ENCODE peak calls at places on chromosomes 2 and 18, in eight cellular contexts. Q is astrocyte, X is PC-3, O is IMR-90, K is fibroblast of pulmonary artery, T is osteoblast, J is heart left ventricle, H is dorsolateral prefrontal cortex. I is an unnamed sample.

GRCh38 chr2:232321817-232322559 is 56.6 kb upstream of the ALPP start:
- DNase-seq in Q (no peak), X (no peak), O (no peak), K (no peak), T (peak), J (no peak), H (peak), I (no peak)

GRCh38 chr2:138244400-138245001 is 257.1 kb upstream of the SPOPL start:
- DNase-seq in Q (no peak), X (peak), O (peak), K (peak), T (no peak), J (no peak), H (no peak), I (no peak)

GRCh38 chr2:215144106-215144875 is 5.9 kb upstream of the ABCA12 start:
- DNase-seq in Q (no peak), X (no peak), O (no peak), K (no peak), T (no peak), J (no peak), H (no peak), I (no peak)

GRCh38 chr2:98379311-98380202 is 33.3 kb downstream of the CNGA3 start:
- DNase-seq in Q (peak), X (no peak), O (no peak), K (peak), T (peak), J (no peak), H (no peak), I (peak)

GRCh38 chr2:203949228-203949627 is 12.7 kb downstream of the ICOS start:
- DNase-seq in Q (peak), X (peak), O (peak), K (peak), T (peak), J (no peak), H (no peak), I (no peak)

GRCh38 chr2:60364441-60364840 is 189.0 kb downstream of the BCL11A start:
- DNase-seq in Q (no peak), X (no peak), O (no peak), K (no peak), T (no peak), J (no peak), H (no peak), I (no peak)

GRCh38 chr18:31738460-31739407 is 21.9 kb downstream of the SLC25A52 start:
- DNase-seq in Q (no peak), X (peak), O (no peak), K (no peak), T (no peak), J (no peak), H (no peak), I (no peak)

GRCh38 chr2:240599141-240599583 is 12.6 kb downstream of the CAPN10 start:
- DNase-seq in Q (no peak), X (no peak), O (no peak), K (no peak), T (no peak), J (no peak), H (peak), I (no peak)

GRCh38 chr18:64165906-64166305 is 17.0 kb upstream of the LINC00305 start:
- DNase-seq in Q (peak), X (peak), O (no peak), K (no peak), T (no peak), J (no peak), H (no peak), I (no peak)

GRCh38 chr2:48738806-48739205 is 16.7 kb downstream of the LHCGR start:
- DNase-seq in Q (peak), X (peak), O (peak), K (peak), T (peak), J (no peak), H (no peak), I (no peak)

GRCh38 chr2:172667926-172668325 is 67.7 kb upstream of the RAPGEF4 start:
- DNase-seq in Q (peak), X (no peak), O (peak), K (no peak), T (peak), J (no peak), H (no peak), I (peak)

GRCh38 chr2:84846041-84846663 is 34.7 kb downstream of the TRABD2A start:
- DNase-seq in Q (peak), X (no peak), O (peak), K (peak), T (no peak), J (no peak), H (no peak), I (no peak)

GRCh38 chr2:41395692-41396091 is 652.1 kb upstream of the PKDCC start:
- DNase-seq in Q (no peak), X (no peak), O (no peak), K (no peak), T (no peak), J (no peak), H (no peak), I (no peak)

GRCh38 chr2:233802132-233802815 is 24.1 kb downstream of the MROH2A start:
- DNase-seq in Q (no peak), X (no peak), O (no peak), K (no peak), T (no peak), J (no peak), H (no peak), I (no peak)

GRCh38 chr2:143125647-143126046 is 3.6 kb upstream of the ARHGAP15 start:
- DNase-seq in Q (no peak), X (no peak), O (no peak), K (no peak), T (no peak), J (no peak), H (no peak), I (no peak)

GRCh38 chr2:60075048-60075447 is 478.4 kb downstream of the BCL11A start:
- DNase-seq in Q (no peak), X (no peak), O (no peak), K (no peak), T (no peak), J (no peak), H (no peak), I (no peak)

GRCh38 chr2:46887028-46887885 is 28.3 kb downstream of the MCFD2 start:
- DNase-seq in Q (peak), X (peak), O (peak), K (no peak), T (peak), J (no peak), H (no peak), I (peak)

GRCh38 chr2:80499095-80499494 is 194.5 kb upstream of the LRRTM1 start:
- DNase-seq in Q (peak), X (peak), O (peak), K (peak), T (no peak), J (no peak), H (peak), I (peak)

GRCh38 chr2:42879913-42880737 is 87.7 kb upstream of the HAAO start:
- DNase-seq in Q (peak), X (no peak), O (no peak), K (peak), T (no peak), J (no peak), H (no peak), I (no peak)

GRCh38 chr2:60998628-60999545 is 18.6 kb upstream of the PEX13 start:
- DNase-seq in Q (no peak), X (peak), O (peak), K (peak), T (no peak), J (no peak), H (no peak), I (peak)

GRCh38 chr2:127086800-127087737 is 19.9 kb downstream of the BIN1 start:
- DNase-seq in Q (peak), X (no peak), O (peak), K (peak), T (peak), J (peak), H (no peak), I (peak)

GRCh38 chr18:70334728-70335329 is 46.0 kb downstream of the SOCS6 start:
- DNase-seq in Q (no peak), X (peak), O (no peak), K (peak), T (no peak), J (no peak), H (no peak), I (peak)

GRCh38 chr2:10016001-10016801 is 27.1 kb upstream of the KLF11 start:
- DNase-seq in Q (no peak), X (no peak), O (no peak), K (no peak), T (peak), J (no peak), H (no peak), I (no peak)

GRCh38 chr2:164538250-164538866 is 82.9 kb downstream of the GRB14 start:
- DNase-seq in Q (no peak), X (peak), O (peak), K (peak), T (peak), J (no peak), H (no peak), I (peak)

GRCh38 chr2:134233733-134234135 is 20.1 kb upstream of the MGAT5 start:
- DNase-seq in Q (no peak), X (no peak), O (no peak), K (no peak), T (no peak), J (no peak), H (no peak), I (no peak)

GRCh38 chr2:16869711-16870110 is 204.1 kb upstream of the CYRIA start:
- DNase-seq in Q (no peak), X (no peak), O (no peak), K (no peak), T (no peak), J (no peak), H (peak), I (no peak)

GRCh38 chr2:231321021-231321420 is 74.5 kb upstream of the B3GNT7 start:
- DNase-seq in Q (no peak), X (no peak), O (no peak), K (no peak), T (no peak), J (peak), H (no peak), I (no peak)

GRCh38 chr2:207660994-207661393 is 35.8 kb upstream of the METTL21A start:
- DNase-seq in Q (no peak), X (no peak), O (no peak), K (no peak), T (no peak), J (no peak), H (no peak), I (no peak)
- TF ChIP-seq CTCF in Q (no peak), X (no peak), O (no peak), K (no peak), T (no peak), J (no peak), H (no peak), I (no peak)

GRCh38 chr2:100818003-100818605 is 1.8 kb upstream of the NPAS2 start:
- DNase-seq in Q (peak), X (peak), O (peak), K (peak), T (peak), J (no peak), H (no peak), I (no peak)

GRCh38 chr2:100820346-100821254 is 661 bp downstream of the NPAS2 start:
- DNase-seq in Q (no peak), X (no peak), O (no peak), K (no peak), T (peak), J (no peak), H (no peak), I (no peak)

GRCh38 chr2:100817388-100817985 is 2.5 kb upstream of the NPAS2 start:
- DNase-seq in Q (no peak), X (peak), O (no peak), K (no peak), T (no peak), J (no peak), H (no peak), I (no peak)

GRCh38 chr2:100819365-100820345 is at the start of gene NPAS2:
- DNase-seq in Q (peak), X (peak), O (peak), K (peak), T (peak), J (peak), H (no peak), I (no peak)

DNA sequence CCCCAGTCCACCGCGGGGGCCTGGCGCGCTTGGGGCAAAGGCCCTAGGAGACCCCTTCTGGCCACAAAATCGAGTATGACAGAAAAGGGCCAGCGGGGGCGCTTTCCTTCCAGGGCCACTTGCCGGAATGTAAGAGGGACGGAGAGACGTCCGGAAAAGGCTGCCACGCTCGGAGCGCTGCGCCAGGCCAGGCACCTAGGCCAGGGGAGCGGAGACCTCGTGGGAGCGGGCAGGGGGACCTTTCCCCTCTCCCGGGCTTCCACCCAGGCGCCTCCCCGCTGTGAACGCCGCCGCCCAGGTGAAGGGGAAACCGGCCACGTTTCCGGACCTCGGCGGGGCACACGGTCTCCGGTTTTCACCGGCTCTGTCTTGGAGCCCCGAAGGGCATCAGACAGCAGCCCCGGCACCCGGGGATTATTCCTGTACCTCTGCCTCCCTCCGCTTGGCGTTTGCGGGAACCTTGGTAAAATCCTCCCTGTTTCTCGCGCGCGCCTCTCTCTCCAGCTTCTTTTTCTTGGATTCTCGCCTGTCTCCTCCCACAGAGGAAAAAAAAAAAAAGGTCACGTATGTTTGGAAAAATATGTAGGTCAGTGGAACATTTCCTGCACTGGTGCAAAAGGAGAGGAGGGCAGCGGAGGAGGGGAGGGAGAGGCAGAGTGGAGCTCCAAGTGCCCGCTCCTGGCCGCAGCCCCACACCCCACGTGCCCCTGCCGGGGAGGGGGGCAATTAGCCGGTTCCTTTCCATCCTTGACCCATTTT is 1.2 kb upstream of the NPAS2 start:
- DNase-seq in Q (peak), X (peak), O (peak), K (peak), T (peak), J (peak), H (peak), I (peak)
- TF ChIP-seq CTCF in Q (peak), X (peak), O (peak), K (peak), T (peak), J (peak), H (peak), I (peak)

GRCh38 chr2:27314709-27315108 is 6.5 kb upstream of the UCN start:
- DNase-seq in Q (no peak), X (no peak), O (no peak), K (no peak), T (peak), J (no peak), H (no peak), I (no peak)
- TF ChIP-seq CTCF in Q (no peak), X (no peak), O (no peak), K (no peak), T (no peak), J (no peak), H (no peak), I (no peak)

GRCh38 chr2:14560686-14561085 is 71.8 kb upstream of the LRATD1 start:
- DNase-seq in Q (peak), X (no peak), O (no peak), K (no peak), T (no peak), J (no peak), H (no peak), I (no peak)
- TF ChIP-seq CTCF in Q (no peak), X (no peak), O (no peak), K (no peak), T (no peak), J (no peak), H (no peak), I (no peak)

GRCh38 chr2:191038741-191039140 is 24.8 kb upstream of the STAT1 start:
- DNase-seq in Q (no peak), X (no peak), O (peak), K (peak), T (no peak), J (no peak), H (no peak), I (no peak)
- TF ChIP-seq CTCF in Q (no peak), X (no peak), O (no peak), K (no peak), T (no peak), J (no peak), H (no peak), I (no peak)

GRCh38 chr18:37327063-37327577 is 238.5 kb downstream of the CELF4 start:
- DNase-seq in Q (no peak), X (no peak), O (no peak), K (no peak), T (no peak), J (no peak), H (no peak), I (no peak)

GRCh38 chr18:37321578-37322496 is 243.8 kb downstream of the CELF4 start:
- DNase-seq in Q (no peak), X (no peak), O (no peak), K (no peak), T (no peak), J (no peak), H (no peak), I (no peak)

GRCh38 chr18:37320320-37320719 is 245.3 kb downstream of the CELF4 start:
- DNase-seq in Q (no peak), X (no peak), O (no peak), K (no peak), T (no peak), J (no peak), H (no peak), I (no peak)

GRCh38 chr18:37318360-37319037 is 247.1 kb downstream of the CELF4 start:
- DNase-seq in Q (no peak), X (no peak), O (no peak), K (no peak), T (peak), J (no peak), H (no peak), I (no peak)

GRCh38 chr18:37322497-37323035 is 243.0 kb downstream of the CELF4 start:
- DNase-seq in Q (peak), X (peak), O (peak), K (peak), T (peak), J (no peak), H (no peak), I (no peak)
- TF ChIP-seq CTCF in Q (peak), X (peak), O (peak), K (peak), T (peak), J (peak), H (peak), I (peak)

GRCh38 chr18:24014062-24014985 is at the start of gene TTC39C:
- DNase-seq in Q (peak), X (peak), O (peak), K (peak), T (peak), J (peak), H (peak), I (peak)
- TF ChIP-seq CTCF in Q (no peak), X (no peak), O (no peak), K (no peak), T (no peak), J (no peak), H (no peak), I (no peak)

GRCh38 chr18:54718436-54718773 is 109.9 kb upstream of the RAB27B start:
- DNase-seq in Q (no peak), X (no peak), O (no peak), K (no peak), T (no peak), J (no peak), H (no peak), I (no peak)

GRCh38 chr18:54716586-54716985 is 111.7 kb upstream of the RAB27B start:
- DNase-seq in Q (no peak), X (no peak), O (no peak), K (no peak), T (no peak), J (no peak), H (no peak), I (no peak)

GRCh38 chr18:54720590-54720989 is 107.7 kb upstream of the RAB27B start:
- DNase-seq in Q (peak), X (no peak), O (peak), K (peak), T (no peak), J (no peak), H (no peak), I (no peak)

GRCh38 chr18:54713386-54713785 is 114.9 kb upstream of the RAB27B start:
- DNase-seq in Q (no peak), X (no peak), O (no peak), K (no peak), T (no peak), J (no peak), H (no peak), I (no peak)

GRCh38 chr18:54717673-54718435 is 110.4 kb upstream of the RAB27B start:
- DNase-seq in Q (peak), X (no peak), O (no peak), K (peak), T (peak), J (no peak), H (peak), I (no peak)
- TF ChIP-seq CTCF in Q (no peak), X (no peak), O (no peak), K (no peak), T (no peak), J (no peak), H (no peak), I (no peak)

DNA sequence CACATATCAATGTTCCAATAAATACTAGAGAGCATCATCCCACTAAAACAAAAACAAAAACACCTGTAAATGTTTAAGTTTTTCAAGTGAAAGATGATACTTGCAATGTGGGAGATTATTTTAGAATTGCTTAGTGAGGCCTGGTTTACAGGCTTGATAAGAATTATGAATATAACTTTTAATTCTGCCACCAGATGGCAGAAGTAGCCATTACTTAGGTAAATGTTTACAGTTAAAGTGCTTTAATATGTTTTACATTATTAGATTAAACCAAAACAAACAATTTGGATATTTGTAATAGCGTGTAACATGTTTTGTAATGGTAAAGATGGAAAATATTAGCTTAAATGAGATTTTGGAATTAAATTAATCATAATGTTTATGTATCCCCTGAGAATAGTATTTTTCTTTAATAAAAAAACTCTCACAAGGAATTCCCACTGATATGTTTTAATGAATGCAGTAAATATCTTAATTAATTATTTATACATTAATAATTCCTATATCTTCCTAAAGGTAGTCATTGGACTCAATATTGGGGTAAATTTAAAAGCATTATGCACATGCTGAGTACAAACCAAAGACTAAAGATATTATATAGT is 522.0 kb downstream of the SPAG16 start:
- DNase-seq in Q (peak), X (peak), O (peak), K (peak), T (peak), J (no peak), H (no peak), I (peak)
- TF ChIP-seq CTCF in Q (peak), X (peak), O (peak), K (peak), T (peak), J (peak), H (peak), I (peak)

I was measured in HFFc6.